ENCODE peak calls at places on chromosomes 2 and 18, in ten cellular contexts. One of them, this sample, is unnamed.

GRCh38 chr18:44943201-44943881 is 262.7 kb downstream of the SETBP1 start:
- DNase-seq in retina: no peak
- DNase-seq in H9: peak; percentile 62
- DNase-seq in amygdala: no peak
- DNase-seq in choroid plexus epithelial cell: peak; percentile 87
- DNase-seq in ureter: no peak
- DNase-seq in neuronal stem cell: no peak
- DNase-seq in AG08395: peak; percentile 74
- DNase-seq in sigmoid colon: no peak
- DNase-seq in SJSA1: peak; percentile 78
- DNase-seq in this sample: peak; percentile 35

GRCh38 chr18:76348267-76349066 is 146.6 kb downstream of the ZNF516 start:
- DNase-seq in retina: no peak
- DNase-seq in H9: peak; percentile 47
- DNase-seq in amygdala: no peak
- DNase-seq in choroid plexus epithelial cell: no peak
- DNase-seq in ureter: no peak
- DNase-seq in neuronal stem cell: no peak
- DNase-seq in AG08395: no peak
- DNase-seq in sigmoid colon: no peak
- DNase-seq in SJSA1: no peak
- DNase-seq in this sample: no peak

GRCh38 chr2:60973705-60974104 is 43.8 kb upstream of the PEX13 start:
- DNase-seq in retina: no peak
- DNase-seq in H9: peak; percentile 31
- DNase-seq in amygdala: no peak
- DNase-seq in choroid plexus epithelial cell: no peak
- DNase-seq in ureter: no peak
- DNase-seq in neuronal stem cell: no peak
- DNase-seq in AG08395: no peak
- DNase-seq in sigmoid colon: no peak
- DNase-seq in SJSA1: no peak
- DNase-seq in this sample: no peak

GRCh38 chr18:79111483-79111882 is 42.3 kb downstream of the ATP9B start:
- DNase-seq in retina: no peak
- DNase-seq in H9: no peak
- DNase-seq in amygdala: no peak
- DNase-seq in choroid plexus epithelial cell: no peak
- DNase-seq in ureter: no peak
- DNase-seq in neuronal stem cell: no peak
- DNase-seq in AG08395: no peak
- DNase-seq in sigmoid colon: no peak
- DNase-seq in SJSA1: no peak
- DNase-seq in this sample: no peak

GRCh38 chr2:10817413-10817812 is 4.8 kb upstream of the PDIA6 start:
- DNase-seq in retina: no peak
- DNase-seq in H9: peak; percentile 80
- DNase-seq in amygdala: no peak
- DNase-seq in choroid plexus epithelial cell: peak; percentile 15
- DNase-seq in ureter: no peak
- DNase-seq in neuronal stem cell: no peak
- DNase-seq in AG08395: no peak
- DNase-seq in sigmoid colon: peak; percentile 45
- DNase-seq in SJSA1: no peak
- DNase-seq in this sample: no peak

GRCh38 chr2:196263181-196263747 is 91.9 kb upstream of the STK17B start:
- DNase-seq in retina: no peak
- DNase-seq in H9: no peak
- DNase-seq in amygdala: no peak
- DNase-seq in choroid plexus epithelial cell: peak; percentile 91
- DNase-seq in ureter: peak; percentile 48
- DNase-seq in neuronal stem cell: no peak
- DNase-seq in AG08395: no peak
- DNase-seq in sigmoid colon: no peak
- DNase-seq in SJSA1: peak; percentile 57
- DNase-seq in this sample: no peak

GRCh38 chr2:158060862-158061435 is 40.7 kb upstream of the UPP2 start:
- DNase-seq in retina: no peak
- DNase-seq in H9: no peak
- DNase-seq in amygdala: no peak
- DNase-seq in choroid plexus epithelial cell: peak; percentile 74
- DNase-seq in ureter: no peak
- DNase-seq in neuronal stem cell: no peak
- DNase-seq in AG08395: peak; percentile 11
- DNase-seq in sigmoid colon: no peak
- DNase-seq in SJSA1: no peak
- DNase-seq in this sample: no peak

GRCh38 chr2:6845312-6845711 is 20.4 kb downstream of the CMPK2 start:
- DNase-seq in retina: peak; percentile 32
- DNase-seq in H9: no peak
- DNase-seq in amygdala: no peak
- DNase-seq in choroid plexus epithelial cell: peak; percentile 51
- DNase-seq in ureter: no peak
- DNase-seq in neuronal stem cell: no peak
- DNase-seq in AG08395: no peak
- DNase-seq in sigmoid colon: no peak
- DNase-seq in SJSA1: no peak
- DNase-seq in this sample: no peak

GRCh38 chr2:186695081-186695756 is 1.4 kb downstream of the FAM171B start:
- DNase-seq in retina: peak; percentile 68
- DNase-seq in H9: no peak
- DNase-seq in amygdala: no peak
- DNase-seq in choroid plexus epithelial cell: peak; percentile 72
- DNase-seq in ureter: no peak
- DNase-seq in neuronal stem cell: no peak
- DNase-seq in AG08395: peak; percentile 53
- DNase-seq in sigmoid colon: no peak
- DNase-seq in SJSA1: no peak
- DNase-seq in this sample: no peak

GRCh38 chr18:43393174-43393573 is 115.9 kb upstream of the SYT4 start:
- DNase-seq in retina: no peak
- DNase-seq in H9: no peak
- DNase-seq in amygdala: no peak
- DNase-seq in choroid plexus epithelial cell: no peak
- DNase-seq in ureter: no peak
- DNase-seq in neuronal stem cell: no peak
- DNase-seq in AG08395: no peak
- DNase-seq in sigmoid colon: no peak
- DNase-seq in SJSA1: no peak
- DNase-seq in this sample: no peak

GRCh38 chr2:175847128-175847527 is 154.9 kb downstream of the LNPK start:
- DNase-seq in retina: no peak
- DNase-seq in H9: no peak
- DNase-seq in amygdala: no peak
- DNase-seq in choroid plexus epithelial cell: no peak
- DNase-seq in ureter: no peak
- DNase-seq in neuronal stem cell: no peak
- DNase-seq in AG08395: no peak
- DNase-seq in sigmoid colon: no peak
- DNase-seq in SJSA1: no peak
- DNase-seq in this sample: no peak

GRCh38 chr2:6945087-6945813 is 28.0 kb downstream of the RNF144A start:
- DNase-seq in retina: no peak
- DNase-seq in H9: no peak
- DNase-seq in amygdala: no peak
- DNase-seq in choroid plexus epithelial cell: no peak
- DNase-seq in ureter: no peak
- DNase-seq in neuronal stem cell: no peak
- DNase-seq in AG08395: no peak
- DNase-seq in sigmoid colon: no peak
- DNase-seq in SJSA1: no peak
- DNase-seq in this sample: no peak

GRCh38 chr18:68041327-68041726 is 524.8 kb upstream of the DSEL start:
- DNase-seq in retina: no peak
- DNase-seq in H9: no peak
- DNase-seq in amygdala: no peak
- DNase-seq in choroid plexus epithelial cell: no peak
- DNase-seq in ureter: no peak
- DNase-seq in neuronal stem cell: no peak
- DNase-seq in AG08395: no peak
- DNase-seq in sigmoid colon: no peak
- DNase-seq in SJSA1: no peak
- DNase-seq in this sample: no peak

GRCh38 chr2:85719609-85720240 is 25.6 kb downstream of the GNLY start:
- DNase-seq in retina: no peak
- DNase-seq in H9: no peak
- DNase-seq in amygdala: no peak
- DNase-seq in choroid plexus epithelial cell: no peak
- DNase-seq in ureter: no peak
- DNase-seq in neuronal stem cell: no peak
- DNase-seq in AG08395: no peak
- DNase-seq in sigmoid colon: no peak
- DNase-seq in SJSA1: no peak
- DNase-seq in this sample: no peak

GRCh38 chr2:239589855-239590254 is 189.0 kb upstream of the HDAC4 start:
- DNase-seq in retina: peak; percentile 36
- DNase-seq in H9: no peak
- DNase-seq in amygdala: no peak
- DNase-seq in choroid plexus epithelial cell: no peak
- DNase-seq in ureter: no peak
- DNase-seq in neuronal stem cell: no peak
- DNase-seq in AG08395: no peak
- DNase-seq in sigmoid colon: peak; percentile 46
- DNase-seq in SJSA1: no peak
- DNase-seq in this sample: no peak

GRCh38 chr2:204468689-204469429 is 76.4 kb upstream of the PARD3B start:
- DNase-seq in retina: no peak
- DNase-seq in H9: no peak
- DNase-seq in amygdala: no peak
- DNase-seq in choroid plexus epithelial cell: peak; percentile 81
- DNase-seq in ureter: no peak
- DNase-seq in neuronal stem cell: no peak
- DNase-seq in AG08395: peak; percentile 83
- DNase-seq in sigmoid colon: no peak
- DNase-seq in SJSA1: no peak
- DNase-seq in this sample: no peak

GRCh38 chr2:157349949-157350510 is 24.4 kb upstream of the ERMN start:
- DNase-seq in retina: no peak
- DNase-seq in H9: no peak
- DNase-seq in amygdala: no peak
- DNase-seq in choroid plexus epithelial cell: no peak
- DNase-seq in ureter: no peak
- DNase-seq in neuronal stem cell: no peak
- DNase-seq in AG08395: peak; percentile 41
- DNase-seq in sigmoid colon: no peak
- DNase-seq in SJSA1: no peak
- DNase-seq in this sample: no peak

GRCh38 chr2:168550670-168551069 is 94.6 kb downstream of the CERS6 start:
- DNase-seq in retina: no peak
- DNase-seq in H9: peak; percentile 61
- DNase-seq in amygdala: no peak
- DNase-seq in choroid plexus epithelial cell: no peak
- DNase-seq in ureter: no peak
- DNase-seq in neuronal stem cell: no peak
- DNase-seq in AG08395: no peak
- DNase-seq in sigmoid colon: no peak
- DNase-seq in SJSA1: no peak
- DNase-seq in this sample: no peak

GRCh38 chr18:54228364-54228763 is 3.9 kb upstream of the MBD2 start:
- DNase-seq in retina: no peak
- DNase-seq in H9: no peak
- DNase-seq in amygdala: no peak
- DNase-seq in choroid plexus epithelial cell: no peak
- DNase-seq in ureter: no peak
- DNase-seq in neuronal stem cell: no peak
- DNase-seq in AG08395: no peak
- DNase-seq in sigmoid colon: no peak
- DNase-seq in SJSA1: no peak
- DNase-seq in this sample: no peak

GRCh38 chr2:60275958-60276357 is 277.5 kb downstream of the BCL11A start:
- DNase-seq in retina: no peak
- DNase-seq in H9: peak; percentile 45
- DNase-seq in amygdala: no peak
- DNase-seq in choroid plexus epithelial cell: no peak
- DNase-seq in ureter: no peak
- DNase-seq in neuronal stem cell: no peak
- DNase-seq in AG08395: no peak
- DNase-seq in sigmoid colon: no peak
- DNase-seq in SJSA1: no peak
- DNase-seq in this sample: no peak

GRCh38 chr2:15795426-15795825 is 144.9 kb upstream of the MYCN start:
- DNase-seq in retina: no peak
- DNase-seq in H9: no peak
- DNase-seq in amygdala: no peak
- DNase-seq in choroid plexus epithelial cell: no peak
- DNase-seq in ureter: no peak
- DNase-seq in neuronal stem cell: no peak
- DNase-seq in AG08395: no peak
- DNase-seq in sigmoid colon: no peak
- DNase-seq in SJSA1: no peak
- DNase-seq in this sample: no peak

GRCh38 chr2:158464426-158465281 is 7.9 kb downstream of the PKP4 start:
- DNase-seq in retina: no peak
- DNase-seq in H9: no peak
- DNase-seq in amygdala: no peak
- DNase-seq in choroid plexus epithelial cell: peak; percentile 52
- DNase-seq in ureter: no peak
- DNase-seq in neuronal stem cell: no peak
- DNase-seq in AG08395: peak; percentile 19
- DNase-seq in sigmoid colon: no peak
- DNase-seq in SJSA1: no peak
- DNase-seq in this sample: no peak

GRCh38 chr2:102190425-102191107 is 3.7 kb downstream of the IL1RL2 start:
- DNase-seq in retina: peak; percentile 6
- DNase-seq in H9: no peak
- DNase-seq in amygdala: no peak
- DNase-seq in choroid plexus epithelial cell: no peak
- DNase-seq in ureter: no peak
- DNase-seq in neuronal stem cell: no peak
- DNase-seq in AG08395: no peak
- DNase-seq in sigmoid colon: no peak
- DNase-seq in SJSA1: no peak
- DNase-seq in this sample: no peak

GRCh38 chr2:86048383-86048701 is 57.3 kb downstream of the POLR1A start:
- DNase-seq in retina: no peak
- DNase-seq in H9: peak; percentile 3
- DNase-seq in amygdala: no peak
- DNase-seq in choroid plexus epithelial cell: no peak
- DNase-seq in ureter: no peak
- DNase-seq in neuronal stem cell: no peak
- DNase-seq in AG08395: no peak
- DNase-seq in sigmoid colon: peak; percentile 41
- DNase-seq in SJSA1: no peak
- DNase-seq in this sample: no peak

GRCh38 chr18:62566199-62566598 is 43.4 kb downstream of the ZCCHC2 start:
- DNase-seq in retina: no peak
- DNase-seq in H9: no peak
- DNase-seq in amygdala: no peak
- DNase-seq in choroid plexus epithelial cell: peak; percentile 54
- DNase-seq in ureter: no peak
- DNase-seq in neuronal stem cell: no peak
- DNase-seq in AG08395: peak; percentile 13
- DNase-seq in sigmoid colon: no peak
- DNase-seq in SJSA1: no peak
- DNase-seq in this sample: peak; percentile 74

GRCh38 chr2:216661639-216662375 is 28.6 kb downstream of the IGFBP2 start:
- DNase-seq in retina: no peak
- DNase-seq in H9: no peak
- DNase-seq in amygdala: no peak
- DNase-seq in choroid plexus epithelial cell: no peak
- DNase-seq in ureter: no peak
- DNase-seq in neuronal stem cell: no peak
- DNase-seq in AG08395: peak; percentile 51
- DNase-seq in sigmoid colon: no peak
- DNase-seq in SJSA1: no peak
- DNase-seq in this sample: peak; percentile 60

GRCh38 chr2:118310878-118311442 is 222.7 kb downstream of the INSIG2 start:
- DNase-seq in retina: no peak
- DNase-seq in H9: peak; percentile 86
- DNase-seq in amygdala: no peak
- DNase-seq in choroid plexus epithelial cell: peak; percentile 5
- DNase-seq in ureter: no peak
- DNase-seq in neuronal stem cell: no peak
- DNase-seq in AG08395: peak; percentile 40
- DNase-seq in sigmoid colon: no peak
- DNase-seq in SJSA1: no peak
- DNase-seq in this sample: peak; percentile 49

GRCh38 chr2:111617299-111617803 is 266.6 kb downstream of the ANAPC1 start:
- DNase-seq in retina: no peak
- DNase-seq in H9: no peak
- DNase-seq in amygdala: no peak
- DNase-seq in choroid plexus epithelial cell: peak; percentile 57
- DNase-seq in ureter: no peak
- DNase-seq in neuronal stem cell: no peak
- DNase-seq in AG08395: no peak
- DNase-seq in sigmoid colon: no peak
- DNase-seq in SJSA1: no peak
- DNase-seq in this sample: no peak